ENCODE peak calls at places on chromosomes 4 and X, in five cellular contexts. P, V, Z, G and H are unnamed samples.

GRCh38 chr4:38896940-38897339 is 29.3 kb downstream of the FAM114A1 start:
- DNase-seq in P (no peak), V (no peak), Z (no peak), G (no peak), H (no peak)

GRCh38 chr4:5746829-5747745 is 36.1 kb downstream of the EVC start:
- DNase-seq in P (no peak), V (no peak), Z (no peak), G (peak; percentile 62), H (no peak)

GRCh38 chrX:2577844-2578444 is 77.2 kb upstream of the DHRSX start:
- DNase-seq in P (no peak), V (no peak), Z (no peak), G (no peak), H (no peak)

GRCh38 chr4:55768291-55768690 is 51.3 kb upstream of the EXOC1L start:
- DNase-seq in P (no peak), V (no peak), Z (no peak), G (no peak), H (no peak)

GRCh38 chr4:118989098-118990080 is 100.7 kb downstream of the SYNPO2 start:
- DNase-seq in P (no peak), V (no peak), Z (no peak), G (no peak), H (no peak)

GRCh38 chr4:39032218-39033085 is at the start of gene TMEM156:
- DNase-seq in P (no peak), V (no peak), Z (no peak), G (no peak), H (no peak)

GRCh38 chr4:1137063-1137771 is 23.9 kb upstream of the RNF212 start:
- DNase-seq in P (no peak), V (no peak), Z (no peak), G (no peak), H (no peak)

GRCh38 chr4:142532054-142532453 is 314.0 kb downstream of the INPP4B start:
- DNase-seq in P (no peak), V (no peak), Z (no peak), G (no peak), H (no peak)

GRCh38 chrX:2351999-2352995 is 148.5 kb downstream of the DHRSX start:
- DNase-seq in P (no peak), V (no peak), Z (no peak), G (no peak), H (no peak)

GRCh38 chr4:27176400-27176799 is 315.8 kb downstream of the STIM2 start:
- DNase-seq in P (no peak), V (no peak), Z (no peak), G (no peak), H (peak; percentile 41)

GRCh38 chr4:72567821-72568620 is 1.0 kb downstream of the ADAMTS3 start:
- DNase-seq in P (peak; percentile 40), V (peak; percentile 39), Z (peak; percentile 43), G (peak; percentile 84), H (peak; percentile 45)

GRCh38 chrX:9340619-9341304 is 124.1 kb upstream of the TBL1X start:
- DNase-seq in P (peak; percentile 20), V (no peak), Z (no peak), G (peak; percentile 70), H (peak; percentile 28)

GRCh38 chr4:30716158-30716557 is 4.0 kb upstream of the PCDH7 start:
- DNase-seq in P (no peak), V (no peak), Z (no peak), G (no peak), H (no peak)

GRCh38 chrX:23554304-23554703 is 113.0 kb upstream of the PRDX4 start:
- DNase-seq in P (no peak), V (no peak), Z (no peak), G (no peak), H (no peak)

GRCh38 chr4:138449938-138450337 is 207.8 kb upstream of the SLC7A11 start:
- DNase-seq in P (no peak), V (no peak), Z (no peak), G (no peak), H (no peak)

GRCh38 chr4:159685406-159686092 is 582.7 kb downstream of the RAPGEF2 start:
- DNase-seq in P (no peak), V (no peak), Z (no peak), G (no peak), H (no peak)

GRCh38 chr4:56360071-56360470 is 27.2 kb downstream of the AASDH start:
- DNase-seq in P (no peak), V (no peak), Z (no peak), G (no peak), H (no peak)

GRCh38 chr4:157012781-157013180 is 41.2 kb upstream of the PDGFC start:
- DNase-seq in P (no peak), V (no peak), Z (no peak), G (no peak), H (no peak)

GRCh38 chrX:20352935-20353336 is 86.2 kb upstream of the RPS6KA3 start:
- DNase-seq in P (no peak), V (no peak), Z (no peak), G (no peak), H (no peak)

GRCh38 chr4:25786497-25787065 is 76.2 kb downstream of the SEL1L3 start:
- DNase-seq in P (no peak), V (no peak), Z (no peak), G (no peak), H (no peak)

GRCh38 chr4:101074326-101074725 is 273.0 kb downstream of the PPP3CA start:
- DNase-seq in P (no peak), V (no peak), Z (no peak), G (no peak), H (no peak)

GRCh38 chr4:143668930-143669553 is 31.4 kb downstream of the FREM3 start:
- DNase-seq in P (no peak), V (no peak), Z (no peak), G (no peak), H (no peak)

GRCh38 chr4:41202356-41202755 is 12.0 kb downstream of the APBB2 start:
- DNase-seq in P (no peak), V (no peak), Z (no peak), G (no peak), H (no peak)

GRCh38 chrX:10166731-10167149 is 10.0 kb downstream of the CLCN4 start:
- DNase-seq in P (peak; percentile 25), V (no peak), Z (no peak), G (no peak), H (no peak)

GRCh38 chr4:84878090-84878489 is 88.4 kb downstream of the WDFY3 start:
- DNase-seq in P (no peak), V (no peak), Z (no peak), G (no peak), H (no peak)

GRCh38 chr4:126850286-126850685 is 782.5 kb upstream of the INTU start:
- DNase-seq in P (no peak), V (no peak), Z (no peak), G (no peak), H (no peak)

GRCh38 chr4:146458594-146458993 is 63.1 kb downstream of the SLC10A7 start:
- DNase-seq in P (no peak), V (no peak), Z (no peak), G (no peak), H (no peak)

GRCh38 chr4:89316931-89317366 is 9.3 kb upstream of the GPRIN3 start:
- DNase-seq in P (no peak), V (no peak), Z (no peak), G (no peak), H (no peak)

GRCh38 chr4:105373324-105373723 is 100.5 kb downstream of the PPA2 start:
- DNase-seq in P (no peak), V (no peak), Z (no peak), G (no peak), H (no peak)

GRCh38 chr4:8603931-8604330 is 11.4 kb downstream of the CPZ start:
- DNase-seq in P (no peak), V (no peak), Z (no peak), G (no peak), H (no peak)

GRCh38 chrX:56763556-56764152 is 34.6 kb downstream of the NBDY start:
- DNase-seq in P (no peak), V (no peak), Z (no peak), G (no peak), H (no peak)

GRCh38 chr4:105057370-105058096 is 89.1 kb upstream of the TET2 start:
- DNase-seq in P (no peak), V (no peak), Z (no peak), G (no peak), H (no peak)

GRCh38 chrX:118990512-118991227 is 16.3 kb downstream of the LONRF3 start:
- DNase-seq in P (no peak), V (no peak), Z (no peak), G (no peak), H (no peak)

GRCh38 chrX:118983513-118983912 is 9.1 kb downstream of the LONRF3 start:
- DNase-seq in P (no peak), V (no peak), Z (no peak), G (no peak), H (no peak)

GRCh38 chrX:118989886-118990285 is 15.5 kb downstream of the LONRF3 start:
- DNase-seq in P (no peak), V (no peak), Z (no peak), G (no peak), H (no peak)

DNA sequence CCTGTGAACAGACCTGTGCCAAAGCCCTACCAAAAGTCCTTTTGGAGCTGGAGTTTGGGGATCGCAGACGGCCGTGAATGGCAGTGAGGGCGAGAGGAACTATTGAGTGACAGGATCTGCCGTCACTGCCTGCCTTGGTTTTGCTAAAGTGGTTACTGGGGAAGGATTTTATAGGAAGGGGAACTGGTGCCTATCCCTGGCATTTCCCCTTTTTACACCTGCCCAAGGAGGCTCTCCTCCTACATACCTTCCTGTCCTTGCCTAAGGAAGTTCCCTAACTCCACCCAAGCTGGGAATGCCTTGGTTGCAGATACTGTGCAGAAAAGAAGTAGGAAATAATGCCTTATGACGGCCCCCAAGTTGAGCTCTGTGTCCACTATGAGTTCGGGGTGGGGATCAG is 14.5 kb downstream of the LONRF3 start:
- DNase-seq in P (no peak), V (no peak), Z (no peak), G (no peak), H (no peak)
- TF ChIP-seq CTCF in P (no peak), V (no peak), Z (no peak), G (no peak), H (no peak)

GRCh38 chrX:13153796-13154195 is 109.4 kb upstream of the FAM9C start:
- DNase-seq in P (no peak), V (no peak), Z (no peak), G (no peak), H (no peak)
- TF ChIP-seq CTCF in P (no peak), V (no peak), Z (no peak), G (no peak), H (no peak)

GRCh38 chr4:7398104-7398423 is 36.7 kb downstream of the PSAPL1 start:
- DNase-seq in P (peak; percentile 69), V (no peak), Z (no peak), G (peak; percentile 55), H (no peak)
- TF ChIP-seq CTCF in P (peak; percentile 26), V (no peak), Z (no peak), G (no peak), H (no peak)

GRCh38 chrX:97692575-97692974 is 808.9 kb downstream of the RPA4 start:
- DNase-seq in P (no peak), V (no peak), Z (no peak), G (no peak), H (no peak)
- TF ChIP-seq CTCF in P (no peak), V (no peak), Z (peak; percentile 19), G (no peak), H (no peak)

GRCh38 chr4:153083447-153083921 is 120.8 kb upstream of the TRIM2 start:
- DNase-seq in P (no peak), V (no peak), Z (peak; percentile 61), G (no peak), H (peak; percentile 50)
- TF ChIP-seq CTCF in P (peak; percentile 71), V (peak; percentile 71), Z (peak; percentile 75), G (peak; percentile 58), H (peak; percentile 41)